ENCODE peak calls at places on chromosomes 5 and 9, in seven cellular contexts. G, U, V, S, M, O and B are unnamed samples.

GRCh38 chr5:134651531-134651930 is 2.9 kb downstream of the SEC24A start:
- DNase-seq in S (no peak), O (no peak), M (no peak), V (no peak), U (no peak), G (no peak), B (no peak)

GRCh38 chr5:148063861-148064260 is at the start of gene SPINK5:
- DNase-seq in V (no peak), U (no peak), G (no peak), O (no peak), S (no peak), M (no peak), B (no peak)

GRCh38 chr5:14208071-14209021 is 65.2 kb downstream of the TRIO start:
- DNase-seq in V (no peak), G (peak), M (no peak), O (no peak), S (peak), U (no peak), B (no peak)

GRCh38 chr9:22986556-22986955 is 539.9 kb downstream of the DMRTA1 start:
- DNase-seq in V (no peak), S (no peak), O (peak), U (no peak), M (no peak), G (no peak), B (no peak)

GRCh38 chr5:106966686-106967315 is 703.9 kb downstream of the EFNA5 start:
- DNase-seq in S (peak), M (no peak), O (no peak), G (no peak), U (no peak), V (no peak), B (no peak)

GRCh38 chr9:70479880-70480291 is 65.4 kb upstream of the KLF9 start:
- DNase-seq in U (no peak), O (peak), V (peak), M (peak), S (peak), G (peak), B (peak)

GRCh38 chr9:129305246-129305645 is 127.2 kb upstream of the IER5L start:
- DNase-seq in V (peak), M (no peak), S (no peak), U (peak), O (no peak), G (no peak), B (no peak)

GRCh38 chr5:72141440-72142271 is 34.4 kb downstream of the MAP1B start:
- DNase-seq in G (peak), O (no peak), V (peak), U (no peak), S (peak), M (no peak), B (no peak)

GRCh38 chr5:61319388-61320146 is 12.5 kb upstream of the ZSWIM6 start:
- DNase-seq in O (peak), G (no peak), S (no peak), U (no peak), V (no peak), M (peak), B (no peak)

GRCh38 chr5:83364322-83365299 is 106.9 kb upstream of the VCAN start:
- DNase-seq in O (no peak), S (no peak), U (no peak), M (no peak), V (no peak), G (no peak), B (no peak)

GRCh38 chr9:83535736-83536135 is 2.5 kb downstream of the FRMD3 start:
- DNase-seq in S (no peak), G (no peak), M (no peak), U (no peak), V (no peak), O (peak), B (no peak)

GRCh38 chr9:82560457-82560904 is 502.5 kb downstream of the RASEF start:
- DNase-seq in S (no peak), G (no peak), V (no peak), O (no peak), M (no peak), U (peak), B (no peak)

GRCh38 chr5:59728356-59728755 is 165.2 kb downstream of the PDE4D start:
- DNase-seq in M (no peak), O (no peak), G (no peak), V (no peak), U (no peak), S (no peak), B (no peak)

GRCh38 chr5:173839117-173839713 is 48.9 kb upstream of the CPEB4 start:
- DNase-seq in V (no peak), G (no peak), U (no peak), O (no peak), S (no peak), M (peak), B (no peak)

GRCh38 chr5:139660105-139660915 is 12.2 kb downstream of the CXXC5 start:
- DNase-seq in O (no peak), V (peak), G (peak), M (no peak), U (peak), S (peak), B (peak)

GRCh38 chr9:94097788-94098413 is 13.6 kb downstream of the PTPDC1 start:
- DNase-seq in O (no peak), G (peak), S (peak), M (no peak), V (no peak), U (no peak), B (no peak)

GRCh38 chr5:14184082-14184481 is 40.9 kb downstream of the TRIO start:
- DNase-seq in V (no peak), U (no peak), O (no peak), G (no peak), S (peak), M (no peak), B (no peak)

GRCh38 chr9:14320272-14321245 is 6.6 kb upstream of the NFIB start:
- DNase-seq in O (no peak), S (peak), U (no peak), V (no peak), G (no peak), M (no peak), B (no peak)

GRCh38 chr5:142618125-142618524 is 67.8 kb downstream of the FGF1 start:
- DNase-seq in G (no peak), M (no peak), U (no peak), V (no peak), O (no peak), S (peak), B (no peak)

GRCh38 chr9:109120204-109120789 is 550 bp upstream of the TMEM245 start:
- DNase-seq in V (no peak), G (no peak), M (peak), U (no peak), S (no peak), O (no peak), B (no peak)

GRCh38 chr5:141208478-141208877 is at the start of gene PCDHB12:
- DNase-seq in S (no peak), V (no peak), O (peak), M (peak), U (no peak), G (no peak), B (no peak)
- H3K4me3 ChIP-seq in S (no peak), V (peak), O (no peak), M (no peak), U (no peak), G (peak), B (peak)

GRCh38 chr5:74864823-74865222 is 1.4 kb downstream of the FAM169A start:
- DNase-seq in U (no peak), G (no peak), V (no peak), M (no peak), S (no peak), O (peak), B (no peak)
- H3K4me3 ChIP-seq in U (no peak), G (no peak), V (no peak), M (peak), S (no peak), O (peak), B (no peak)

DNA sequence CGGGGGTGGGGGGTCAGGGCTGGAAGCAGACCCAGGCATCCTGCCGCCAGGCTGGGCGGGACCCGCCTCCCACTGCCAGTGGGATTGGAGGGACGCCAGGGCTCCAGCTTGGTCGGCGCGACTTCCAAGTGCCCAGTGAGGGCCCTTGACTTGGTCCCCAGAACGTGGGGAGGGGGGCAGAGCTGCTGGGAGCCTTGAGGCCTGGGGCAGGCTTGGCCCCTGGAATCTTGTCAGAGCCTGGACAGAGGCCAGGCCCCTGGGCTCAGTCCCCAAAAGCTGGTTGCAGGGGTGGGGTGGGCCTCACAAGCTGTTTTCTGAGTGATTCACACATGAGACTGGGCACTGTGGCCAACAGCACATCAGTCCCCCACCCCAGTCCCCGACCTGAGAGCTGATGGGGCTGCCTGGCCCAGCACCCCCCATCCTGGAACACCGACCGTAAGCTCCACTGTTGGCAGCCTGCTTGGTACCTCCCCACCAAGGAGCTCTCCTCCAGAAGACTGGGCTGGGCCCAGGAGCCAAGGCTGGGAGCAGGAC is 528 bp downstream of the CLIC3 start:
- DNase-seq in G (no peak), O (no peak), U (no peak), S (peak), M (no peak), V (peak), B (no peak)
- H3K4me3 ChIP-seq in G (no peak), O (no peak), U (no peak), S (peak), M (no peak), V (peak), B (no peak)

DNA sequence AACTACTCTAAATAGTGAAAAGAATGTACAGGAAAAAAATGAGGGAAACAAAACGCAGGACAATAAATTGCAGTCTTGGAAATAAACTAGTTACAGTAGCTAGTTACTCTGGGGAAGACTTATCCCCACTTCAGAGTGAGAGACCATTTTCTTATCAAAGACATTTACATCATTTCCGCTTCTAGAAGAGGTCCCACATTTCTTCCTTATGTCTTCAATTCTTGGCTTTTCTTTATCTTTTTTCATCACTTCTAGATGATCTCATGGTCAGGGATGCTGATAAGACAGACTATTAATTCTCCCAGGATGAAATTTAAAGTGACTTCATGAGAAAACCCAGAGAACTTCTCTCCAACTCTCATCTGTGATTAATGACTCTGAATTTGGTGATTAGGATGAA is 229.1 kb downstream of the MTRR start:
- DNase-seq in O (no peak), G (no peak), M (no peak), S (no peak), V (no peak), U (no peak), B (no peak)
- H3K4me3 ChIP-seq in O (no peak), G (no peak), M (no peak), S (no peak), V (no peak), U (no peak), B (no peak)

DNA sequence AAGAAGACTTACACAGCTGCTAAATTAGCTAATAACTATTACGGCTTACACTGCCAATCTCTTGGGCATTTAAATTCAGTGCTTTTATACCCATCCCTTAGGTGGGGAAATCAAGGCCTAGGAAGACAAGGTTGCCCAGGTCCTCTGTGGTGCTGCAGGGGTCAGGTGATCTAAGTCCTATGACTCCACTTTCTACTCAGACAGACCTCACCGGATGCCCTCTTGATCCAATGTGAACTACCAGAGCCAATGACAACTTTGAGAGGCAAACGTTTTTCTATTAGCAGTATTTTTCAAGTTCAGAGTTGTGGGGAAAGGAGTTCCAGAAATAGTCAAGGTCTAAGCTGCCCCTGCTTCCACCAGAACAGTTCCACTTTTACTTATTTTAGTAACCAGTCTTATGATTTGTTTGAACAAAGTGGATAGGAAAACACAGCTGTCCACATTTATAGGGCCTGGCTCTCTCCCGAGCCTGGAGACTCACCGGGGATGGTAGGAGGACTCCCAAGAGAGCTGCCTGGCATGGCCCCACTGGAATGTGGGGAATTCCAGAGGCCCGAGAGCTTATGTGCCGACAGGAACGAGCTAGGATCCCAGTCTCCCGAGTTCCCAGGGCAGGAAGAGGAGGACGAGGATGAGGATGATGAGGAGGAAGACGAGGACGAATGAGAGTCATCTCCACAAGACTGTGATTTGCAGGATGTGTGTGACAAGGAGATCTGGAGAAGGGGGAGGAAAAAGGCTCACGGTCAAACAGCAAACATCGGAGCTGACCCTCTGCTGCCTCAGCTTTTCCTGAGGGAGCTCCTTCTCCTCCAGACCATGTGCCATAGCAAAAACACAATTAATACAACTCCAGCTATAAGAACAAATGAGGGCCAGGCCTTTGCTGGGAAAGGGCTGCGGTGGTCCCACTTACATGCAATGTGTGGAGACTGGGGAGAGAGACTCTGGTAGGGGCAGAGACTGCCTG is 16.7 kb downstream of the FAM193B start:
- DNase-seq in V (peak), G (peak), U (no peak), O (no peak), S (peak), M (no peak), B (peak)
- H3K4me3 ChIP-seq in V (no peak), G (no peak), U (no peak), O (no peak), S (no peak), M (no peak), B (peak)